ENCODE peak calls at places on chromosome 3, in six cellular contexts. O is upper lobe of left lung, D is right lobe of liver, I is uterus, E is Peyer's patch, R is H1. G is an unnamed sample.

GRCh38 chr3:102180291-102180931 is 254.4 kb upstream of the ZPLD1 start:
- DNase-seq in D (no peak), I (no peak), O (no peak), R (no peak), E (no peak), G (no peak)

GRCh38 chr3:48222616-48223513 is at the start of gene CAMP:
- DNase-seq in E (no peak), R (no peak), I (no peak), D (peak; percentile 72), O (peak; percentile 91), G (peak; percentile 94)

GRCh38 chr3:119898478-119899177 is 116.7 kb downstream of the NR1I2 start:
- DNase-seq in E (no peak), R (no peak), D (no peak), O (no peak), I (no peak), G (no peak)

GRCh38 chr3:43895573-43895972 is 204.8 kb downstream of the ABHD5 start:
- DNase-seq in D (no peak), R (no peak), O (no peak), E (no peak), I (no peak), G (no peak)

GRCh38 chr3:101466465-101467309 is 46.3 kb downstream of the SENP7 start:
- DNase-seq in E (peak; percentile 52), O (peak; percentile 45), R (peak; percentile 74), D (no peak), I (no peak), G (peak; percentile 77)

GRCh38 chr3:52068055-52068704 is 11.8 kb upstream of the DUSP7 start:
- DNase-seq in E (no peak), I (peak; percentile 58), D (no peak), O (no peak), R (no peak), G (no peak)

GRCh38 chr3:132029182-132029902 is 5.5 kb downstream of the CPNE4 start:
- DNase-seq in E (peak; percentile 80), O (peak; percentile 84), R (peak; percentile 94), D (peak; percentile 80), I (peak; percentile 16), G (peak; percentile 88)

GRCh38 chr3:9250236-9250635 is 790 bp upstream of the SRGAP3 start:
- DNase-seq in E (no peak), D (no peak), O (no peak), R (no peak), I (no peak), G (no peak)

GRCh38 chr3:181773921-181774320 is 62.2 kb downstream of the SOX2 start:
- DNase-seq in I (no peak), E (no peak), O (no peak), D (no peak), R (no peak), G (no peak)

GRCh38 chr3:96959902-96960596 is 145.7 kb downstream of the EPHA6 start:
- DNase-seq in D (no peak), R (no peak), E (no peak), I (no peak), O (no peak), G (no peak)

GRCh38 chr3:152419748-152420147 is 151.0 kb downstream of the MBNL1 start:
- DNase-seq in R (no peak), I (no peak), O (no peak), D (no peak), E (no peak), G (no peak)

GRCh38 chr3:141663993-141664392 is 74.1 kb upstream of the RNF7 start:
- DNase-seq in R (no peak), O (peak; percentile 56), E (no peak), I (no peak), D (no peak), G (no peak)

GRCh38 chr3:45974686-45975085 is 20.9 kb downstream of the FYCO1 start:
- DNase-seq in E (no peak), I (no peak), D (no peak), R (no peak), O (no peak), G (no peak)

GRCh38 chr3:11560746-11561145 is 83.0 kb downstream of the VGLL4 start:
- DNase-seq in R (no peak), O (no peak), I (no peak), E (no peak), D (no peak), G (no peak)

GRCh38 chr3:138434276-138434874 is at the start of gene ESYT3:
- DNase-seq in E (peak; percentile 84), D (peak; percentile 81), R (peak; percentile 86), O (peak; percentile 94), I (peak; percentile 60), G (no peak)

GRCh38 chr3:132519914-132520313 is 77.2 kb upstream of the ACKR4 start:
- DNase-seq in R (no peak), O (no peak), D (no peak), I (no peak), E (no peak), G (no peak)

GRCh38 chr3:51311055-51311454 is 74.0 kb upstream of the MANF start:
- DNase-seq in E (no peak), D (no peak), I (no peak), R (no peak), O (no peak), G (no peak)

GRCh38 chr3:58272891-58273290 is 33.2 kb upstream of the RPP14 start:
- DNase-seq in R (no peak), D (no peak), I (no peak), E (no peak), O (no peak), G (no peak)

GRCh38 chr3:47159820-47160219 is 4.1 kb downstream of the SETD2 start:
- DNase-seq in E (no peak), D (no peak), I (no peak), R (no peak), O (no peak), G (no peak)

GRCh38 chr3:40989141-40990061 is 209.9 kb upstream of the CTNNB1 start:
- DNase-seq in O (no peak), I (no peak), D (no peak), E (no peak), R (no peak), G (no peak)

GRCh38 chr3:160009525-160009924 is 20.9 kb downstream of the IL12A start:
- DNase-seq in O (no peak), R (no peak), E (no peak), I (no peak), D (no peak), G (no peak)

GRCh38 chr3:76040946-76041345 is 255.6 kb upstream of the ZNF717 start:
- DNase-seq in O (no peak), R (no peak), I (no peak), D (no peak), E (no peak), G (no peak)

GRCh38 chr3:155079795-155080546 is at the start of gene MME:
- DNase-seq in D (peak; percentile 82), R (peak; percentile 84), E (peak; percentile 91), O (peak; percentile 36), I (no peak), G (peak; percentile 87)

GRCh38 chr3:29128004-29128403 is 152.9 kb upstream of the RBMS3 start:
- DNase-seq in E (no peak), R (no peak), O (no peak), I (no peak), D (no peak), G (no peak)

GRCh38 chr3:30368978-30369377 is 237.4 kb upstream of the TGFBR2 start:
- DNase-seq in I (no peak), O (no peak), R (no peak), E (no peak), D (no peak), G (no peak)

GRCh38 chr3:69144631-69145244 is 22.3 kb upstream of the LMOD3 start:
- DNase-seq in O (no peak), D (no peak), E (no peak), I (no peak), R (peak; percentile 58), G (no peak)

GRCh38 chr3:150107429-150108175 is 136.9 kb upstream of the PFN2 start:
- DNase-seq in E (no peak), R (no peak), I (no peak), D (no peak), O (no peak), G (no peak)

DNA sequence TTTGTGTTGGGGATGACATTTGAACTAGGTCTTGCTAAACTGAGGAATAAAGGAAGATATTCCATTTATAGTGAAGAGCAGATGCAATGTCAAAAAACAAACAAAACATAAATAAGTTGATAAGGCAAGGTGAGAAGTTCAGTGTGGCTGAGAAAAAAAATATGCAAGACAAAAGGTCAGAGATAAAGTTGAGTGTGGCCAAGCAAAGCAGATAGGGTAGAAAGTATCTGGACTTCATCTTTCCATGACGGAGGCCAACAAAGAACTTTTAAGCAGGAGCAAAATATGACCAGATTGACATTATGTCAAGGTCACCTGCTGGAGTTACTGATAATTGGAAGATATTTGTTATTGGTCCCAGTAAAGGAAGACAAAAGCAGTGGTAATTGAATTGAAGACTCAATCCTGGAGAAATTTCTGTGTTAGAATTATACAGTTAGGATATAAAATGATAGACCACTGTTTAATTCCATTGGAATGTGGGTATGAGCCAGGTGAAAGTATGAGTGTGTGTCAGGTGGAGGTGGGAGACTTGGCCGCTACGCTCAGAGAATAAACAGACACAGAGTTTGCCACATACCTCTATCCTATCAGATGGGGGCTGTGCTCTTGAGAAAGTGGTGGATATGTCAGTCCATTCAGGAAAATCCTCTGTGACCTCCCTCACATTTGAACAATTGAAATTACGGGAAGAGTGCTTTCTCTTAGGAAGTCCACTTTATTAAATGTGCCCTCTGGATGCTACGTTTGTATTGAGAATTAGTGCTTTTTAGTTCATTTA is 28.1 kb downstream of the ADIPOQ start:
- DNase-seq in D (no peak), R (no peak), E (no peak), I (no peak), O (no peak), G (no peak)
- TF ChIP-seq POLR2A in D (no peak), R (no peak), E (no peak), I (no peak), O (no peak), G (no peak)

GRCh38 chr3:13537926-13538325 is 11.0 kb upstream of the FBLN2 start:
- DNase-seq in R (no peak), D (no peak), I (no peak), O (no peak), E (no peak), G (no peak)

GRCh38 chr3:13537244-13537921 is 11.5 kb upstream of the FBLN2 start:
- DNase-seq in I (no peak), R (no peak), O (no peak), D (no peak), E (no peak), G (no peak)

GRCh38 chr3:13539285-13539625 is 9.7 kb upstream of the FBLN2 start:
- DNase-seq in D (no peak), I (no peak), R (no peak), O (no peak), E (no peak), G (peak; percentile 24)

GRCh38 chr3:13539671-13540070 is 9.3 kb upstream of the FBLN2 start:
- DNase-seq in O (no peak), R (no peak), D (no peak), E (no peak), I (no peak), G (peak; percentile 53)

GRCh38 chr3:13538520-13539284 is 10.2 kb upstream of the FBLN2 start:
- DNase-seq in D (no peak), E (no peak), I (no peak), O (no peak), R (no peak), G (peak; percentile 50)
- H3K27ac ChIP-seq in D (no peak overlapping the region), E (no peak overlapping the region), I (peak overlapping the region; percentile 18), O (no peak overlapping the region), R (no peak overlapping the region), G (no peak overlapping the region)

GRCh38 chr3:111473550-111473949 is 68.4 kb upstream of the CD96 start:
- DNase-seq in I (no peak), D (no peak), R (peak; percentile 51), E (no peak), O (no peak), G (no peak)
- TF ChIP-seq CTCF in I (no peak), D (no peak), R (no peak), E (no peak), O (no peak), G (no peak)

GRCh38 chr3:196969001-196969659 is 497 bp upstream of the PIGZ start:
- DNase-seq in O (peak; percentile 51), E (peak; percentile 65), R (no peak), D (peak; percentile 55), I (no peak), G (peak; percentile 90)
- TF ChIP-seq POLR2A in O (no peak), E (no peak), R (no peak), D (no peak), I (no peak), G (no peak)

G was measured in spleen.